ENCODE peak calls at places on chromosomes 12 and 14, in four cellular contexts. S is IMR-90, M is H9, H is H1. R is an unnamed sample.

GRCh38 chr12:12612403-12612802 is 727 bp downstream of the CREBL2 start:
- DNase-seq in S (peak; percentile 80), M (no peak), H (no peak), R (peak; percentile 78)

GRCh38 chr12:105523164-105524057 is 192.9 kb downstream of the C12orf75 start:
- DNase-seq in S (peak; percentile 86), M (no peak), H (no peak), R (no peak)

GRCh38 chr14:32618991-32619390 is 289.9 kb downstream of the AKAP6 start:
- DNase-seq in S (no peak), M (no peak), H (no peak), R (no peak)

GRCh38 chr14:96103560-96104460 is 64.6 kb downstream of the C14orf132 start:
- DNase-seq in S (no peak), M (no peak), H (no peak), R (no peak)

GRCh38 chr12:78928200-78929074 is 63.9 kb downstream of the SYT1 start:
- DNase-seq in S (peak; percentile 93), M (no peak), H (no peak), R (no peak)

GRCh38 chr12:53399896-53400295 is 19.9 kb downstream of the SP1 start:
- DNase-seq in S (no peak), M (no peak), H (no peak), R (no peak)

GRCh38 chr12:65675141-65675621 is 149.1 kb upstream of the HMGA2 start:
- DNase-seq in S (peak; percentile 87), M (no peak), H (no peak), R (no peak)

GRCh38 chr12:117294206-117294605 is 67.2 kb downstream of the NOS1 start:
- DNase-seq in S (no peak), M (peak; percentile 54), H (no peak), R (peak; percentile 29)

GRCh38 chr14:56118611-56119181 is 485 bp downstream of the PELI2 start:
- DNase-seq in S (no peak), M (no peak), H (no peak), R (no peak)

GRCh38 chr14:21528381-21529348 is 2.5 kb upstream of the SALL2 start:
- DNase-seq in S (peak; percentile 52), M (no peak), H (no peak), R (no peak)

GRCh38 chr14:52834440-52834842 is 43.0 kb upstream of the GNPNAT1 start:
- DNase-seq in S (peak; percentile 93), M (no peak), H (no peak), R (no peak)

GRCh38 chr12:68291396-68292036 is 38.1 kb upstream of the IL22 start:
- DNase-seq in S (no peak), M (no peak), H (no peak), R (no peak)

GRCh38 chr14:24673534-24674203 is 39.7 kb upstream of the GZMB start:
- DNase-seq in S (no peak), M (no peak), H (no peak), R (no peak)

GRCh38 chr12:95874452-95874851 is 15.7 kb downstream of the SNRPF start:
- DNase-seq in S (no peak), M (peak; percentile 58), H (peak; percentile 56), R (peak; percentile 21)

GRCh38 chr14:34029921-34030334 is 79.1 kb upstream of the EGLN3 start:
- DNase-seq in S (no peak), M (peak; percentile 36), H (peak; percentile 47), R (peak; percentile 53)

GRCh38 chr12:93784339-93785086 is 107.3 kb downstream of the CRADD start:
- DNase-seq in S (peak; percentile 76), M (no peak), H (no peak), R (peak; percentile 54)

GRCh38 chr14:100727565-100728240 is 1.0 kb downstream of the DLK1 start:
- DNase-seq in S (no peak), M (no peak), H (no peak), R (no peak)
- H4K8ac ChIP-seq in S (no peak overlapping the region), M (no peak overlapping the region), H (no peak overlapping the region), R (no peak overlapping the region)

GRCh38 chr14:45066667-45067066 is 17.2 kb upstream of the PRPF39 start:
- DNase-seq in S (no peak), M (no peak), H (no peak), R (no peak)
- H4K5ac ChIP-seq in S (no peak overlapping the region), M (no peak overlapping the region), H (no peak overlapping the region), R (no peak overlapping the region)

DNA sequence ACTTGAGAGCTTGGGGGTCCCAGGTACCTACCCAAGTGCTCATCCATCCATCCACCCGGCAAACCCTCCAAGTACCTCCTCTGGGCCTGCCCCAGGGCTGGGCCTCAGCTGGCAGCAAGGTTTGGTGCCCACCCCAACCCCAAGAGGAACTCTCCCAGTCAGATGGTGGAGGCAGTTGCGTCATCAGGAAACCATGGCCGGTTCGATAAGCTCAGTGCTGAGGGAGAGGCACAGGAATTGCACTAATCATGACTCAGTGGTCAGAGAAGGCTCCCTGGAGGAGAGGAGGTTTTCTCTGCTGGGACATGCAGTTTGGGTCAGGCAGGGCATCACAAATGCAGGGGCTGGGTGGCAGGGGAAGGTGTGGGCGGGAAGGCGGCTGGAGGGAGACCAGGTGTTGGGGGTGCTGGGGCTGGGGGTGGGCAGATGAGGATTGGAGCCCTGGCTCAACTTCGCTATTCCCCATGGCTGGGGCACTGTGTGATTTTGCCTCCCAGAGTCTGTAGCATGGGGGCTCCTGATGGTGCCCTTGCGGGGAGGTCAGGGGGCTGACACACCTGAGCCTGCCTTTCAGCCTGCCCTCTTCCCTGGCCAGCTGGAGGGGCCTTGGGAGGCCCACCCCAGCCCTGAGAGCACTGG is 32.2 kb downstream of the SH2B3 start:
- DNase-seq in S (peak; percentile 88), M (no peak), H (no peak), R (peak; percentile 42)
- H4K8ac ChIP-seq in S (no peak overlapping the region), M (no peak overlapping the region), H (no peak overlapping the region), R (no peak overlapping the region)

DNA sequence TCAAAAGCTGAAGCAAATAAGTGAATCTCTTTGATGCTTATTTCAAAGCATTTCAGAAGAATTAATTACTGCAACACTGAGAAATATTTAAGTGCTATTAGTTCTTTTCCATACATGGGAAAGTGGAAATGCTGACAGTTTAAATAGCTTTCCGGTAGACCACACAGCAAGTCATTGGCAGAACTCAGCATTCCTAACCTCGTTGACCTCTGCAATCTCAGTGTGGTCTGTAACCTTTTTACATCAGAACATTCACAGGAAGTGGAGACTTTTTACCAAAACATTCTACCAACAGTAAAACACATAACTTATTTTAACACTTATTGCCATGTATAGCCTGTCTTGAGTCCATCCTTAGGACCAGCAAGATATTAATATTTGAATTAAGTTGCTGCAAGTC is 249.5 kb upstream of the DCN start:
- DNase-seq in S (peak; percentile 12), M (no peak), H (no peak), R (peak; percentile 18)
- H4K5ac ChIP-seq in S (no peak overlapping the region), M (no peak overlapping the region), H (no peak overlapping the region), R (no peak overlapping the region)

GRCh38 chr12:97177482-97177881 is 270.4 kb downstream of the NEDD1 start:
- DNase-seq in S (no peak), M (no peak), H (no peak), R (no peak)

GRCh38 chr12:97182719-97183118 is 275.7 kb downstream of the NEDD1 start:
- DNase-seq in S (no peak), M (no peak), H (no peak), R (no peak)

DNA sequence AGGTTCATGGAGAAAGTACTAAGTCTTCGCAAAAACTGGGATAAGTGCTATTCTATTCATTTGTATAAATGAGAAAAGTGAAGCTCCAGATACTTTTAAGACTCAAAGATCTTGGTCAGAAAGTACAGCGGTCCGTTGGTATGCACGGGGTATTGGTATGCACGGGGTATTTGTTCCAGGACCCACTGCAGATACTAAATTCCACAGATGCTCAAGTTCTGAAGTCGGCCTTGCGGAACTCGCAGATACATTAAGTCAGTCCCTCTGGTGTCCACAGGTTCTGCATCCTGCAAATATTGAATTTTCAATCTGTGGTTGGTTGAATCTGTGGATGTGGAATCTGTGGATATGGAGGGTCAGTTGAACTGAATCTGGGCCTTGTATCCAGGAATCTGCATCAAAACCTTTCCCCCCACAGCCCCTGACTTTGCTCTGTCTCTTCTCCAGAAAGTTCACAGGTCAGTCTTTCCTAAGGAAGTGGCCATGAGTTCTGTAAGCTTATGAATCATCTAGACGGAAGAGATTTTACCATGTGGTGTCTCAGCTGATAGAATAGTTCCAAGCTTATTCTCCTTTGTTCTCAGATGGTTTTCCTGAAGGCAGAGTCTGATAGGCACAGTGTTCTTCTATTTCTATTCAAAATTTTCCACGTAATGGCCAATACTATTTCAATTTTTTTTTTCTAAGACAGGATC is 274.7 kb downstream of the NEDD1 start:
- DNase-seq in S (no peak), M (no peak), H (no peak), R (peak; percentile 47)
- H4K8ac ChIP-seq in S (no peak overlapping the region), M (no peak overlapping the region), H (no peak overlapping the region), R (no peak overlapping the region)